ENCODE peak calls at places on chromosomes 4 and X, in four cellular contexts. M is neural progenitor cell, G is H1, W is HCT116. R is an unnamed sample. For H3K4me1, the result is how much of the 10 kb centered on the place peaks cover.

GRCh38 chr4:117610706-117611308 is 423.5 kb upstream of the NDST3 start:
- DNase-seq in M (no peak), G (no peak), W (no peak), R (no peak)

GRCh38 chr4:110275871-110276270 is 77.5 kb upstream of the ELOVL6 start:
- DNase-seq in M (no peak), G (no peak), W (no peak), R (no peak)

GRCh38 chrX:107673933-107674479 is 45.7 kb downstream of the PRPS1 start:
- DNase-seq in M (peak), G (no peak), W (no peak), R (no peak)

GRCh38 chrX:2928127-2928582 is 984 bp downstream of the ARSD start:
- DNase-seq in M (peak), G (peak), W (no peak), R (no peak)

GRCh38 chrX:65601530-65602281 is 65.7 kb upstream of the MSN start:
- DNase-seq in M (no peak), G (no peak), W (no peak), R (no peak)

GRCh38 chrX:115337735-115338134 is 48.2 kb downstream of the LUZP4 start:
- DNase-seq in M (no peak), G (no peak), W (no peak), R (no peak)

GRCh38 chr4:152945639-152946038 is 9.5 kb downstream of the FHDC1 start:
- DNase-seq in M (no peak), G (no peak), W (no peak), R (no peak)

GRCh38 chr4:107269175-107269574 is 233.1 kb upstream of the DKK2 start:
- DNase-seq in M (no peak), G (no peak), W (no peak), R (no peak)

GRCh38 chrX:139388234-139388633 is 142.3 kb upstream of the F9 start:
- DNase-seq in M (no peak), G (no peak), W (no peak), R (no peak)

GRCh38 chr4:123478859-123479345 is 82.3 kb downstream of the SPRY1 start:
- DNase-seq in M (no peak), G (no peak), W (peak), R (no peak)

GRCh38 chrX:18577400-18577799 is 94.5 kb downstream of the RS1 start:
- DNase-seq in M (no peak), G (no peak), W (no peak), R (no peak)

GRCh38 chr4:167035390-167035789 is 198.9 kb downstream of the SPOCK3 start:
- DNase-seq in M (no peak), G (no peak), W (no peak), R (no peak)

GRCh38 chr4:8819019-8819418 is 52.6 kb downstream of the HMX1 start:
- DNase-seq in M (peak), G (no peak), W (no peak), R (no peak)

GRCh38 chr4:119942806-119943205 is 123.8 kb downstream of the MAD2L1 start:
- DNase-seq in M (no peak), G (no peak), W (no peak), R (no peak)

GRCh38 chr4:25712611-25713010 is 57.0 kb downstream of the SLC34A2 start:
- DNase-seq in M (no peak), G (no peak), W (no peak), R (no peak)

GRCh38 chr4:119068529-119068962 is 67.1 kb upstream of the MYOZ2 start:
- DNase-seq in M (no peak), G (no peak), W (no peak), R (no peak)

GRCh38 chrX:85570496-85570895 is 191.0 kb upstream of the POF1B start:
- DNase-seq in M (no peak), G (no peak), W (no peak), R (no peak)

DNA sequence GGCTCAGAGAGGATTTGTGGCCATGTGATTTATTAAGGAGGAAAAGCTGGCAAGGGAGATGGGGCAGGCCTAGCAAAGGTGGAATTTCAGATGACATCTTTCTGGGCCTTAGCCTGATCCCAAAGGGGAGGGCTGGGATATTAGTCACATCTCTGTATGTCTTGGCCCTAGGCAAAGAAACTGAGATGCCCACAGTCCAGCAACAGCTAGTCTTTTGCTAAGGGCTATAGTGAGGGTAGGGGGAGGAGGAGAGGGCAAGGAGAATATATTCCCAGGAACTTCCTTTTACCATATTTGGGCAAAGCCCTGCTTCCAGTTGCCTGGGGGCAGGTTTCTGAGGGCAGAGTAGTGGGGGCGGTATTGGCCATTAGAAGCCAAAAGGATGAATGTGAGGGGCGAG is 209.8 kb upstream of the NR3C2 start:
- DNase-seq in M (peak), G (no peak), W (no peak), R (no peak)
- H3K4me1 ChIP-seq in M (under half), G (under half), W (under half), R (under half)

DNA sequence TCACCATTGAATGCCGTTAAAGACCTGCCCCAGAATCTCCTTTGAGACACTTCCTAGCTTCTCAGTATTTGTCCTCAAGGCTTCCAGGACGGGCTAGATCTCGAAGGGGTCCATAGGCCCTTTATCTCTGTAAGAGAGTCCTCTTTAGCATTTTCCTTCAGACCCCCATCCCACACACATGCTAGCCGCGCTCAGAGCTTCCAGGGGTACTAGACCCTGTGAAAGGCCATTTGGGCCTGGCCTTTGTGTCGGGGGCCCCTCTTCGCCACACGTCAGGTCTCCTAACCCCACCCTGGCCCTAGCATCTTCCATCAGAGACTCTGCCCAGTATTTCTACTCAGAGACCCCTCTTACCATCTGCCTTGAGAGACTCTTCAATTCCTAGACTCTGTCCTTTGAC is 759 bp downstream of the UBA1 start:
- DNase-seq in M (no peak), G (no peak), W (no peak), R (no peak)
- H3K4me1 ChIP-seq in M (under half), G (under half), W (under half), R (under half)

GRCh38 chrX:136192839-136193414 is 45.6 kb downstream of the FHL1 start:
- DNase-seq in M (no peak), G (no peak), W (no peak), R (no peak)
- H3K4me1 ChIP-seq in M (under half), G (under half), W (under half), R (under half)

GRCh38 chr4:184409502-184409901 is 64.8 kb downstream of the IRF2 start:
- DNase-seq in M (no peak), G (no peak), W (no peak), R (no peak)

GRCh38 chr4:184408711-184409081 is 65.7 kb downstream of the IRF2 start:
- DNase-seq in M (no peak), G (no peak), W (no peak), R (no peak)

GRCh38 chr4:184409911-184410692 is 64.2 kb downstream of the IRF2 start:
- DNase-seq in M (no peak), G (no peak), W (no peak), R (no peak)

GRCh38 chr4:184406915-184407314 is 67.4 kb downstream of the IRF2 start:
- DNase-seq in M (no peak), G (no peak), W (no peak), R (no peak)

GRCh38 chr4:184408021-184408710 is 66.2 kb downstream of the IRF2 start:
- DNase-seq in M (peak), G (no peak), W (no peak), R (no peak)
- H3K4me1 ChIP-seq in M (under half), G (under half), W (under half), R (under half)

GRCh38 chrX:1477229-1477628 is 24.5 kb upstream of the ASMTL start:
- DNase-seq in M (no peak), G (no peak), W (no peak), R (no peak)
- H3K4me1 ChIP-seq in M (under half), G (under half), W (under half), R (under half)

GRCh38 chr4:94507281-94507680 is 55.5 kb downstream of the PDLIM5 start:
- DNase-seq in M (no peak), G (no peak), W (peak), R (no peak)

GRCh38 chr4:94507708-94508107 is 56.0 kb downstream of the PDLIM5 start:
- DNase-seq in M (no peak), G (no peak), W (peak), R (no peak)

GRCh38 chr4:94508841-94509240 is 57.1 kb downstream of the PDLIM5 start:
- DNase-seq in M (no peak), G (no peak), W (no peak), R (no peak)

GRCh38 chr4:94508256-94508655 is 56.5 kb downstream of the PDLIM5 start:
- DNase-seq in M (no peak), G (no peak), W (no peak), R (no peak)

DNA sequence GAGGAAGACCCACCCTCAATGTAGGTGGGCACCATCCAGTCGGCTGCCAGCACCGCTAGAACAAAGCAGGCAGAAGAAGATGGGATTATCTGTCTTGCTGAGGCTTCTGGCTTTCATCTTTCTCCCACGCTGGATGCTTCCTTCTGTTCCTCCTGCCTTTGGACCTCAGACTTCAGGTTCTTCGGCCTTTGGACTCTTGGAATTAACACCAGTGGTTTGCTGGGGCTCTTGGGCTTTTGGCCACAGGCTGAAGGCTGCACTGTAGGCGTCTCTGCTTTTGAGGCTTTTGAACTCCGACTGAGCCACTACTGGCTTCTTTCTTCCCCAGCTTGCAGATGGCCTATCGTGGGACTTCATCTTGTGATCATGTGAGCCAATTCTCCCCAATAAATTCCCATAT is 55.1 kb downstream of the PDLIM5 start:
- DNase-seq in M (no peak), G (no peak), W (no peak), R (no peak)
- H3K4me1 ChIP-seq in M (under half), G (under half), W (under half), R (under half)

GRCh38 chr4:183905593-183906485 is 732 bp downstream of the STOX2 start:
- DNase-seq in M (peak), G (peak), W (no peak), R (peak)
- H3K4me1 ChIP-seq in M (under half), G (under half), W (under half), R (under half)

GRCh38 chr4:7255996-7256395 is 63.7 kb downstream of the SORCS2 start:
- DNase-seq in M (no peak), G (no peak), W (no peak), R (no peak)
- H3K4me1 ChIP-seq in M (under half), G (under half), W (under half), R (under half)